ENCODE peak calls at places on chromosomes 13 and 19, in seven cellular contexts. A, F, Y, T, L, U and C are unnamed samples.

GRCh38 chr19:19488041-19488874 is 27.1 kb downstream of the TSSK6 start:
- DNase-seq in A (no peak), F (peak), Y (no peak), T (peak), L (no peak), U (no peak), C (no peak)

GRCh38 chr13:110907951-110908898 is 6.6 kb downstream of the ANKRD10 start:
- DNase-seq in A (no peak), F (no peak), Y (no peak), T (peak), L (no peak), U (no peak), C (no peak)

GRCh38 chr19:56367829-56368711 is 25.3 kb downstream of the ZNF582 start:
- DNase-seq in A (peak), F (peak), Y (peak), T (peak), L (peak), U (peak), C (peak)

GRCh38 chr13:111961236-111961635 is 105.7 kb upstream of the SOX1 start:
- DNase-seq in A (no peak), F (no peak), Y (no peak), T (no peak), L (no peak), U (no peak), C (no peak)

GRCh38 chr19:47100290-47100689 is 13.3 kb downstream of the ZC3H4 start:
- DNase-seq in A (no peak), F (no peak), Y (no peak), T (no peak), L (no peak), U (no peak), C (no peak)

GRCh38 chr13:98523455-98524102 is 53.3 kb downstream of the STK24 start:
- DNase-seq in A (no peak), F (no peak), Y (no peak), T (no peak), L (no peak), U (no peak), C (no peak)

GRCh38 chr19:12983561-12984142 is 11.6 kb upstream of the NFIX start:
- DNase-seq in A (peak), F (peak), Y (peak), T (peak), L (peak), U (no peak), C (no peak)

GRCh38 chr13:72170571-72170970 is 303.6 kb upstream of the DACH1 start:
- DNase-seq in A (no peak), F (no peak), Y (no peak), T (no peak), L (no peak), U (no peak), C (no peak)

GRCh38 chr19:662207-662961 is 630 bp downstream of the RNF126 start:
- DNase-seq in A (no peak), F (no peak), Y (no peak), T (peak), L (peak), U (no peak), C (no peak)

GRCh38 chr13:28449826-28450773 is 44.8 kb downstream of the FLT1 start:
- DNase-seq in A (no peak), F (no peak), Y (no peak), T (no peak), L (no peak), U (no peak), C (no peak)

GRCh38 chr13:40315416-40316064 is 350.9 kb downstream of the FOXO1 start:
- DNase-seq in A (no peak), F (peak), Y (no peak), T (peak), L (peak), U (no peak), C (no peak)

GRCh38 chr19:6739884-6740588 is 556 bp downstream of the TRIP10 start:
- DNase-seq in A (no peak), F (peak), Y (no peak), T (no peak), L (no peak), U (no peak), C (no peak)

GRCh38 chr19:41457241-41457640 is 14.3 kb downstream of the ERICH4 start:
- DNase-seq in A (no peak), F (no peak), Y (no peak), T (no peak), L (peak), U (no peak), C (no peak)

GRCh38 chr19:49165111-49165750 is 7.6 kb downstream of the TRPM4 start:
- DNase-seq in A (no peak), F (peak), Y (peak), T (no peak), L (no peak), U (no peak), C (no peak)

GRCh38 chr13:47415048-47415447 is 518.2 kb upstream of the HTR2A start:
- DNase-seq in A (no peak), F (no peak), Y (no peak), T (no peak), L (no peak), U (no peak), C (peak)

GRCh38 chr19:29837448-29837961 is 25.7 kb downstream of the CCNE1 start:
- DNase-seq in A (no peak), F (no peak), Y (no peak), T (no peak), L (peak), U (no peak), C (no peak)

GRCh38 chr13:41085961-41086360 is 24.7 kb downstream of the WBP4 start:
- DNase-seq in A (no peak), F (no peak), Y (no peak), T (no peak), L (no peak), U (no peak), C (no peak)

GRCh38 chr19:42596391-42597071 is 1.8 kb upstream of the CEACAM8 start:
- DNase-seq in A (no peak), F (no peak), Y (peak), T (peak), L (peak), U (no peak), C (no peak)

GRCh38 chr13:99087954-99088491 is 110.2 kb upstream of the DOCK9 start:
- DNase-seq in A (no peak), F (peak), Y (no peak), T (no peak), L (peak), U (no peak), C (no peak)

GRCh38 chr19:37551123-37551993 is 43.2 kb downstream of the ZNF571 start:
- DNase-seq in A (peak), F (peak), Y (no peak), T (peak), L (peak), U (no peak), C (no peak)

GRCh38 chr19:58380037-58380735 is 644 bp downstream of the ZNF837 start:
- DNase-seq in A (no peak), F (no peak), Y (no peak), T (no peak), L (no peak), U (no peak), C (no peak)

GRCh38 chr13:95530178-95530577 is 22.3 kb upstream of the CLDN10 start:
- DNase-seq in A (no peak), F (no peak), Y (no peak), T (peak), L (no peak), U (no peak), C (peak)

GRCh38 chr13:28503182-28503980 is 8.5 kb upstream of the FLT1 start:
- DNase-seq in A (no peak), F (no peak), Y (no peak), T (peak), L (no peak), U (no peak), C (no peak)

GRCh38 chr19:56142087-56142787 is 1.1 kb downstream of the ZNF444 start:
- DNase-seq in A (no peak), F (no peak), Y (no peak), T (peak), L (no peak), U (no peak), C (no peak)

GRCh38 chr19:35756373-35757230 is at the start of gene HSPB6:
- DNase-seq in A (no peak), F (peak), Y (peak), T (no peak), L (no peak), U (no peak), C (no peak)

GRCh38 chr13:20124303-20124702 is 36.5 kb downstream of the GJA3 start:
- DNase-seq in A (no peak), F (no peak), Y (no peak), T (no peak), L (no peak), U (no peak), C (no peak)

GRCh38 chr19:48964205-48965032 is 690 bp upstream of the FTL start:
- DNase-seq in A (no peak), F (no peak), Y (peak), T (peak), L (no peak), U (no peak), C (no peak)

GRCh38 chr19:55041627-55042343 is 3.7 kb upstream of the GP6 start:
- DNase-seq in A (no peak), F (no peak), Y (no peak), T (no peak), L (peak), U (no peak), C (no peak)